ENCODE peak calls at places on chromosome 11, in five cellular contexts. D is A549; E is esophagus squamous epithelium; G is cardiac muscle cell; P is CD8-positive, alpha-beta T cell. R is an unnamed sample.

GRCh38 chr11:61756452-61757212 is 4.2 kb downstream of the MYRF start:
- DNase-seq in D (peak), E (no peak), G (peak), P (peak), R (peak)

GRCh38 chr11:2533642-2534115 is 88.9 kb downstream of the KCNQ1 start:
- DNase-seq in D (no peak), E (no peak), G (peak), P (peak), R (no peak)

GRCh38 chr11:43923327-43924111 is 18.9 kb upstream of the C11orf96 start:
- DNase-seq in D (no peak), E (no peak), G (peak), P (no peak), R (peak)

GRCh38 chr11:14015711-14016110 is 53.2 kb downstream of the SPON1 start:
- DNase-seq in D (peak), E (no peak), G (peak), P (no peak), R (no peak)

GRCh38 chr11:112844530-112844929 is 116.7 kb upstream of the NCAM1 start:
- DNase-seq in D (no peak), E (no peak), G (no peak), P (no peak), R (peak)

GRCh38 chr11:12744831-12745502 is 70.7 kb downstream of the TEAD1 start:
- DNase-seq in D (no peak), E (no peak), G (no peak), P (no peak), R (no peak)

GRCh38 chr11:78898376-78898775 is 323.7 kb upstream of the NARS2 start:
- DNase-seq in D (no peak), E (no peak), G (no peak), P (no peak), R (no peak)

GRCh38 chr11:76620471-76620870 is 50.1 kb downstream of the LRRC32 start:
- DNase-seq in D (no peak), E (no peak), G (peak), P (no peak), R (no peak)

GRCh38 chr11:12457030-12457600 is 79.7 kb downstream of the PARVA start:
- DNase-seq in D (no peak), E (no peak), G (peak), P (no peak), R (no peak)

GRCh38 chr11:76735218-76735480 is 48.0 kb upstream of the TSKU start:
- DNase-seq in D (no peak), E (no peak), G (no peak), P (no peak), R (no peak)

GRCh38 chr11:17221968-17222367 is 14.2 kb upstream of the PIK3C2A start:
- DNase-seq in D (no peak), E (no peak), G (peak), P (no peak), R (no peak)

GRCh38 chr11:78256962-78257361 is 68.2 kb downstream of the USP35 start:
- DNase-seq in D (no peak), E (no peak), G (peak), P (no peak), R (no peak)

GRCh38 chr11:14773755-14774154 is 118.3 kb downstream of the CYP2R1 start:
- DNase-seq in D (no peak), E (no peak), G (peak), P (no peak), R (no peak)

GRCh38 chr11:103798456-103798855 is 238.0 kb upstream of the DDI1 start:
- DNase-seq in D (no peak), E (no peak), G (no peak), P (no peak), R (no peak)

GRCh38 chr11:45869551-45869950 is 15.9 kb upstream of the MAPK8IP1 start:
- DNase-seq in D (no peak), E (no peak), G (no peak), P (no peak), R (no peak)

GRCh38 chr11:109853156-109853776 is 239.9 kb upstream of the ZC3H12C start:
- DNase-seq in D (no peak), E (no peak), G (peak), P (no peak), R (no peak)

GRCh38 chr11:134342572-134343340 is 11.0 kb downstream of the GLB1L2 start:
- DNase-seq in D (no peak), E (no peak), G (no peak), P (no peak), R (no peak)

GRCh38 chr11:45818961-45819605 is 14.1 kb downstream of the SLC35C1 start:
- DNase-seq in D (no peak), E (no peak), G (no peak), P (no peak), R (no peak)

GRCh38 chr11:101323997-101324396 is 194.4 kb upstream of the PGR start:
- DNase-seq in D (no peak), E (no peak), G (peak), P (no peak), R (no peak)

GRCh38 chr11:74024630-74025029 is 15.7 kb upstream of the UCP3 start:
- DNase-seq in D (no peak), E (no peak), G (peak), P (no peak), R (no peak)

GRCh38 chr11:8260202-8260996 is 3.3 kb downstream of the LMO1 start:
- DNase-seq in D (no peak), E (no peak), G (no peak), P (no peak), R (no peak)

GRCh38 chr11:2586793-2587131 is 113.0 kb downstream of the KCNQ1OT1 start:
- DNase-seq in D (no peak), E (no peak), G (no peak), P (no peak), R (no peak)

GRCh38 chr11:119117004-119117706 is 4.2 kb upstream of the HINFP start:
- DNase-seq in D (no peak), E (no peak), G (no peak), P (no peak), R (no peak)

GRCh38 chr11:96753997-96754396 is 364.2 kb downstream of the JRKL start:
- DNase-seq in D (no peak), E (no peak), G (no peak), P (no peak), R (no peak)

GRCh38 chr11:76824980-76825725 is 35.6 kb upstream of the ACER3 start:
- DNase-seq in D (no peak), E (no peak), G (no peak), P (no peak), R (no peak)

GRCh38 chr11:115409116-115409663 is 95.0 kb downstream of the CADM1 start:
- DNase-seq in D (no peak), E (no peak), G (no peak), P (no peak), R (no peak)

GRCh38 chr11:62832346-62833234 is at the start of gene TEX54:
- DNase-seq in D (no peak), E (no peak), G (no peak), P (no peak), R (no peak)

GRCh38 chr11:130180491-130180890 is 20.9 kb downstream of the ST14 start:
- DNase-seq in D (no peak), E (no peak), G (no peak), P (no peak), R (no peak)

GRCh38 chr11:115921540-115921939 is 417.3 kb upstream of the CADM1 start:
- DNase-seq in D (no peak), E (no peak), G (no peak), P (no peak), R (no peak)

GRCh38 chr11:62911137-62912130 is 9.7 kb downstream of the CHRM1 start:
- DNase-seq in D (no peak), E (no peak), G (peak), P (no peak), R (no peak)

GRCh38 chr11:76459846-76460245 is 15.0 kb downstream of the EMSY start:
- DNase-seq in D (no peak), E (no peak), G (peak), P (no peak), R (no peak)

GRCh38 chr11:102591160-102591718 is 33.9 kb downstream of the MMP20 start:
- DNase-seq in D (no peak), E (no peak), G (no peak), P (no peak), R (no peak)
- H3K27ac ChIP-seq in D (no peak), E (no peak), G (no peak), P (no peak), R (no peak)

GRCh38 chr11:121231576-121232278 is 60.8 kb upstream of the SC5D start:
- DNase-seq in D (no peak), E (no peak), G (no peak), P (no peak), R (no peak)

GRCh38 chr11:121235057-121235456 is 57.5 kb upstream of the SC5D start:
- DNase-seq in D (no peak), E (no peak), G (no peak), P (no peak), R (no peak)

GRCh38 chr11:121237686-121238658 is 54.6 kb upstream of the SC5D start:
- DNase-seq in D (no peak), E (no peak), G (peak), P (no peak), R (no peak)

GRCh38 chr11:121240650-121241299 is 51.8 kb upstream of the SC5D start:
- DNase-seq in D (no peak), E (no peak), G (peak), P (no peak), R (no peak)

GRCh38 chr11:121236115-121237001 is 56.2 kb upstream of the SC5D start:
- DNase-seq in D (no peak), E (no peak), G (peak), P (no peak), R (no peak)
- H3K27ac ChIP-seq in D (no peak), E (no peak), G (peak), P (no peak), R (no peak)

GRCh38 chr11:120168960-120169681 is 31.2 kb upstream of the TRIM29 start:
- DNase-seq in D (peak), E (no peak), G (peak), P (peak), R (peak)

GRCh38 chr11:120167659-120168058 is 29.7 kb upstream of the TRIM29 start:
- DNase-seq in D (no peak), E (no peak), G (no peak), P (no peak), R (no peak)

GRCh38 chr11:120170741-120171261 is 32.9 kb upstream of the TRIM29 start:
- DNase-seq in D (no peak), E (no peak), G (no peak), P (no peak), R (no peak)

GRCh38 chr11:120169981-120170698 is 32.2 kb upstream of the TRIM29 start:
- DNase-seq in D (no peak), E (no peak), G (no peak), P (no peak), R (no peak)

DNA sequence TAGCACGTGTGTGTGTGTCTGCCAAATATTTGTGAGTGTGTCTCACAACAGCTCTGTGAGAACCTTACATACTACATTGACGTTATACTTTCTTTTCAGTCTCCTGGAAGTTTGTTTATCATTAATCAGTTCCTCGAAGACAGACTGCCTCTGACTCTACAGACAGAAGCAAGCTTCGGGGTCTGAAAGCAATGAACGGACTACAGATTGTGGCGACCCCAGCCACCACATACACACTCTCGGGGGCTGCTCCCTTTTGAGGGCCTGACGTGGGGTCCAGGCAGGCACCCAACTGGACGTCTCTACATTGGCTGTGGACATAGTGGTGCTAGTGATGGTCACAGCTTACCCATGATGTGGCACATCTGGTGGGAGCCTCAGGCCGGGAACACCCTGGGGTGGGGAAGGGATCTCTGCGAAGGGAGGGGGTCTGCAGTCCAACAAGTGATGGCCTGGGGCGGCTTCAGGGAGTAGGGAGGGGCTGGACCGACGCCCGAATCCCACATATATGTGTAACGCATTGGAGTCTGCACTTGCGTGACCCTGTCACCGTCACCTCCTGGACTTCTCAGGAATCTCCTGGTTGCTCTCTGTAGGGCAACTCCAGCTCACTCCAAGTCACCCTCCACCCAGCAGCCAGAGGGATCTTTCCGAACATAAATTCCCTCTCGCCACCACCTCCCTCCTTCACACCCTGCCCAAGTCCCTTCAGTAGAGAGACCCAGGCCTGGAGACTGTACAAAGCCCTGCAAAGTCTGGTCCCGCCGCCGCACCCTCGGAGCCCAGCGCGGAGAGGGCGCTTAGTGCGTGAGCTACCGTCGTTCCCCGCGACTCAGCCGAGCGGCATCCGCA is 30.4 kb upstream of the TRIM29 start:
- DNase-seq in D (no peak), E (no peak), G (no peak), P (no peak), R (no peak)
- H3K27ac ChIP-seq in D (peak), E (peak), G (no peak), P (no peak), R (peak)

DNA sequence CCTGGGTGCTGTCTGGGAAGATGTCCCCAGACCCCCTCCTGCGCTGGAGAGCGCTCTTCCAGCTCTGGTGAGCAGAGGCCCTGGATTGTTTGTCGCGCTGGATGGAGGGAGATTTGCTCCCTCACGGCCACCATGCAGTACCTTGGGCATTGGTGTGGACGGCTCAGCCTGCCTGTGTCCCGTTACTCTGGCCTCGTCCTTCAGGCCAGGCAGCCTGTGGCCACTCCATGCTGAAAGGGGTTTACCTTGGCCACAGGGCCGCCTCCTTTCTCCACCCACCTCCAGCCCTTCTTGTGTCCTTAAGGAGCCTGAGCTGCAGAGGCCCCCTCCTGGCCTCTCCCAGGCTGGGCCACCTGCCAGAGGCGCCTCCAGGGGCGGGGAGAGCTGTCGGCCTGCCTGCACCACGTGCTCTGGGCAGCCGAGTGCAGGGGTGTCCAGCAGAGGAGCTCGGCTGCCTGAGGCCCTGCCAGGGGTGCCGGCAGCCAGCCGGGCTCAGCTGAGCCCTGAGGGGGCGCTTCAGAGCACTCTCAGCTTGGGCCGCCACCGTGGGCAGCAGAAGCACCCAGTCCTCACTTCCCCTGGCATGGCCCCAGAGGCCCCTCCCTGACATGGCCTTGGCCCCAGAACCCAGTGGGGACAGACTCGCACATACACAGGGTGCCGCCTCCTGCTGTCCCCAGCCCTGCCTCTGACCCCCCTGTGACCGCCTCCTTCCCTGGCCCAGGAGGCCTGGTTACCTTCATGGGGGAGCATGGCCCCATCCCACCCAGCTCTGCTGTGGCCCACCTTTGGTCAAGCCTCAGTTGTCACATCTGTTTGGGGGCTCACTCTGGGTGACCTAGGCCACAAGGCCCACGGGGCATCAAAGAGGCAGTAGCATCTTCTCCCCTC is 3.4 kb downstream of the CCND1 start:
- DNase-seq in D (peak), E (no peak), G (peak), P (no peak), R (peak)
- H3K27ac ChIP-seq in D (peak), E (peak), G (no peak), P (no peak), R (no peak)

DNA sequence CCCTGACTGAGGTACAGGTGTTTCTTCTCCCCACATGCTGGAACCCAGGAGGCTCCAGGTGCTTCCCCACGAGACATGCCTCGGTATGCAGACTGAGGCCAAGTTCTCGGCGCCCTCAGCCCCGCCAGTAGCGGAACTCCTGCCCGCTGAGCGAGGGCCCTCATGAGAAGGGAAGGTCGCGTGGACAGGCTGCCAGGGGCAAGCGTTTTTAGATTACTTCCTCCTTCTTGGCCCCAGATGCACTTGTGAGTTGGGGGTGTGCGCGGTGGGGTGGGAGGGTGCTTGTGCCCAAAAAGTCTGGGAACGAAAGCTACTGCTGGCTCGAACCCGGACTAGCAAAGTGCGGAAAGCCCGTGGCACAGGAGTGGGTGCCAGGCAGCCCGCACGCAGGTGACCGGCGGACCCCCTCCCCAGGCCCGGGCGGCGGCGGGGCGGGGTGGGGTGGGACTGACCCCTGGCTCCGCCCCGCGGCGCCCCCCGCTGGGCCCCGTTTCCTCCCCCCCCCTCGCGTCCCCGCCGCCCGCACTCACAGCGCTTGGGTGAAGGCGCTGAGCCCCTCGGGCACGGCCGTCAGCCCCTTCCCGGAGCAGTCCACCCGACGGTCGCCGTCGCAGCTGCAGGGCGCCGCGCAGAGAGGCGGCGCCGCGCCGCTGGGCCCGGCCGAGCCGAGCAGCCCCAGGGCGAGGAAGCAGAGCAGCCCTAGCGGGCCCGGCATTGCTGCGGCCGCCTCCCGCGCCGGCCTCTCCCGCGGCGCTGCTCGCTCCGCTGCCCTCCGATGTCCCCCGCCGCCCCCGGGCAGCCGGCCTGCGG is 797 bp downstream of the LGR4 start:
- DNase-seq in D (no peak), E (no peak), G (peak), P (peak), R (no peak)
- H3K27ac ChIP-seq in D (peak), E (peak), G (peak), P (no peak), R (peak)

GRCh38 chr11:65225284-65226102 is 36.3 kb upstream of the POLA2 start:
- DNase-seq in D (no peak), E (no peak), G (peak), P (peak), R (no peak)
- H3K27ac ChIP-seq in D (no peak), E (peak), G (no peak), P (no peak), R (no peak)

GRCh38 chr11:441418-442274 is at the start of gene ANO9:
- DNase-seq in D (no peak), E (no peak), G (no peak), P (peak), R (no peak)
- H3K27ac ChIP-seq in D (no peak), E (peak), G (no peak), P (peak), R (no peak)

GRCh38 chr11:34806875-34807274 is 109.3 kb downstream of the APIP start:
- DNase-seq in D (no peak), E (no peak), G (no peak), P (no peak), R (no peak)
- H3K27ac ChIP-seq in D (no peak), E (no peak), G (no peak), P (no peak), R (no peak)

GRCh38 chr11:9700105-9700801 is 36.4 kb downstream of the SWAP70 start:
- DNase-seq in D (no peak), E (no peak), G (no peak), P (no peak), R (no peak)
- H3K27ac ChIP-seq in D (no peak), E (peak), G (no peak), P (no peak), R (peak)

R was measured in caudate nucleus.